ENCODE peak calls at places on chromosome 7, in seven cellular contexts. A is OCI-LY7, Q is foreskin keratinocyte, G is psoas muscle, D is Peyer's patch, U is heart left ventricle, N is tibial nerve. C is an unnamed sample.

GRCh38 chr7:11758627-11759111 is 73.3 kb downstream of the THSD7A start:
- DNase-seq in G (no peak), Q (no peak), N (no peak), D (no peak), U (no peak), A (no peak), C (no peak)

GRCh38 chr7:40455485-40455884 is 320.7 kb downstream of the SUGCT start:
- DNase-seq in N (no peak), Q (no peak), G (no peak), A (no peak), U (no peak), D (no peak), C (no peak)

GRCh38 chr7:1323178-1324027 is 90.7 kb downstream of the UNCX start:
- DNase-seq in Q (no peak), U (no peak), G (peak), D (no peak), A (no peak), N (no peak), C (no peak)

GRCh38 chr7:144812379-144813283 is 23.2 kb downstream of the TPK1 start:
- DNase-seq in U (no peak), Q (no peak), G (no peak), A (peak), N (no peak), D (peak), C (no peak)

GRCh38 chr7:74138334-74138867 is 35.8 kb upstream of the EIF4H start:
- DNase-seq in D (no peak), Q (no peak), G (no peak), N (no peak), U (no peak), A (no peak), C (no peak)

GRCh38 chr7:45024126-45024744 is 24.2 kb downstream of the CCM2 start:
- DNase-seq in Q (peak), N (no peak), G (no peak), D (no peak), A (no peak), U (no peak), C (no peak)

GRCh38 chr7:55231736-55232280 is 133.3 kb upstream of the LANCL2 start:
- DNase-seq in A (no peak), N (no peak), Q (no peak), U (no peak), D (no peak), G (no peak), C (no peak)

GRCh38 chr7:119640326-119640725 is 632.6 kb upstream of the KCND2 start:
- DNase-seq in N (no peak), Q (no peak), U (no peak), A (no peak), D (no peak), G (no peak), C (no peak)

GRCh38 chr7:143381427-143382125 is 431 bp downstream of the ZYX start:
- DNase-seq in A (no peak), D (no peak), N (peak), U (peak), Q (no peak), G (peak), C (peak)

GRCh38 chr7:21253740-21254687 is 173.9 kb upstream of the SP4 start:
- DNase-seq in Q (peak), A (peak), N (no peak), G (no peak), U (peak), D (no peak), C (peak)

GRCh38 chr7:2031496-2031895 is 201.2 kb downstream of the MAD1L1 start:
- DNase-seq in D (no peak), U (no peak), Q (no peak), A (peak), N (no peak), G (peak), C (no peak)

GRCh38 chr7:102306916-102307677 is 20.4 kb downstream of the SH2B2 start:
- DNase-seq in A (peak), N (no peak), G (peak), U (peak), D (peak), Q (no peak), C (no peak)

GRCh38 chr7:136859798-136860197 is 8.7 kb upstream of the CHRM2 start:
- DNase-seq in D (no peak), A (no peak), U (no peak), Q (no peak), N (no peak), G (no peak), C (no peak)

GRCh38 chr7:80659120-80660055 is 20.9 kb downstream of the CD36 start:
- DNase-seq in A (peak), U (no peak), G (no peak), D (no peak), Q (peak), N (no peak), C (peak)

GRCh38 chr7:5591547-5591899 is 167.9 kb upstream of the TNRC18 start:
- DNase-seq in G (no peak), Q (no peak), U (peak), N (no peak), A (no peak), D (no peak), C (no peak)

GRCh38 chr7:106216517-106217088 is 68.2 kb downstream of the NAMPT start:
- DNase-seq in N (no peak), G (peak), D (no peak), Q (peak), U (peak), A (no peak), C (peak)

GRCh38 chr7:143901360-143901709 is 641 bp downstream of the TCAF1 start:
- DNase-seq in D (no peak), A (no peak), Q (no peak), U (peak), N (no peak), G (peak), C (peak)

GRCh38 chr7:30466266-30466665 is 12.3 kb downstream of the NOD1 start:
- DNase-seq in D (no peak), A (no peak), G (no peak), Q (no peak), N (no peak), U (no peak), C (no peak)

GRCh38 chr7:938546-939185 is 15.8 kb downstream of the ADAP1 start:
- DNase-seq in D (no peak), Q (no peak), G (no peak), U (no peak), A (no peak), N (no peak), C (no peak)

GRCh38 chr7:37081436-37081835 is 357.1 kb upstream of the AOAH start:
- DNase-seq in Q (peak), N (no peak), U (peak), D (no peak), A (no peak), G (peak), C (peak)

GRCh38 chr7:40866601-40867000 is 731.8 kb downstream of the SUGCT start:
- DNase-seq in G (no peak), D (no peak), N (no peak), U (no peak), A (no peak), Q (no peak), C (no peak)

GRCh38 chr7:106848851-106849442 is 16.1 kb upstream of the PIK3CG start:
- DNase-seq in G (no peak), D (no peak), N (no peak), U (no peak), Q (peak), A (no peak), C (no peak)

GRCh38 chr7:130996841-130997231 is 262.8 kb upstream of the KLF14 start:
- DNase-seq in N (no peak), G (no peak), A (no peak), Q (peak), D (no peak), U (no peak), C (no peak)

GRCh38 chr7:155913311-155913710 is 101.0 kb upstream of the SHH start:
- DNase-seq in Q (no peak), N (no peak), U (no peak), G (no peak), D (no peak), A (no peak), C (no peak)

GRCh38 chr7:6558837-6559236 is 7.6 kb upstream of the GRID2IP start:
- DNase-seq in G (no peak), U (no peak), D (peak), N (no peak), A (peak), Q (no peak), C (peak)

GRCh38 chr7:107494910-107495309 is 25.1 kb downstream of the GPR22 start:
- DNase-seq in U (no peak), A (no peak), D (no peak), Q (no peak), G (no peak), N (no peak), C (no peak)

GRCh38 chr7:21965318-21965717 is 19.6 kb upstream of the CDCA7L start:
- DNase-seq in N (no peak), U (no peak), D (no peak), Q (no peak), A (no peak), G (no peak), C (no peak)

GRCh38 chr7:17674166-17674955 is 265.9 kb downstream of the SNX13 start:
- DNase-seq in Q (peak), D (no peak), G (no peak), A (no peak), N (no peak), U (no peak), C (peak)

GRCh38 chr7:158324397-158325360 is 262.9 kb downstream of the PTPRN2 start:
- DNase-seq in D (no peak), Q (peak), N (no peak), G (no peak), A (no peak), U (no peak), C (no peak)

GRCh38 chr7:158327571-158328180 is 259.9 kb downstream of the PTPRN2 start:
- DNase-seq in A (no peak), D (no peak), U (no peak), Q (no peak), G (no peak), N (no peak), C (no peak)

GRCh38 chr7:158327012-158327411 is 260.6 kb downstream of the PTPRN2 start:
- DNase-seq in U (no peak), D (no peak), A (no peak), Q (no peak), N (no peak), G (no peak), C (no peak)

GRCh38 chr7:158323741-158324396 is 263.8 kb downstream of the PTPRN2 start:
- DNase-seq in U (no peak), A (no peak), N (no peak), G (no peak), Q (no peak), D (no peak), C (no peak)

GRCh38 chr7:158325530-158326381 is 261.9 kb downstream of the PTPRN2 start:
- DNase-seq in D (no peak), N (no peak), Q (peak), G (no peak), U (no peak), A (no peak), C (peak)
- TF ChIP-seq CTCF in D (peak), N (no peak), Q (peak), G (peak), U (peak), A (no peak), C (no peak)

GRCh38 chr7:148336411-148336810 is 254.2 kb upstream of the C7orf33 start:
- DNase-seq in D (no peak), U (no peak), G (no peak), A (no peak), N (no peak), Q (peak), C (peak)

GRCh38 chr7:148337566-148337965 is 253.0 kb upstream of the C7orf33 start:
- DNase-seq in A (no peak), N (no peak), D (no peak), G (no peak), U (no peak), Q (peak), C (no peak)

GRCh38 chr7:148335790-148336189 is 254.8 kb upstream of the C7orf33 start:
- DNase-seq in G (no peak), U (no peak), Q (no peak), D (no peak), N (no peak), A (no peak), C (no peak)

GRCh38 chr7:148337995-148338747 is 252.4 kb upstream of the C7orf33 start:
- DNase-seq in Q (no peak), D (no peak), A (no peak), U (no peak), N (no peak), G (no peak), C (no peak)

GRCh38 chr7:148337166-148337565 is 253.4 kb upstream of the C7orf33 start:
- DNase-seq in U (no peak), Q (no peak), N (no peak), G (no peak), A (no peak), D (no peak), C (no peak)
- H3K27ac ChIP-seq in U (no peak), Q (peak), N (no peak), G (no peak), A (no peak), D (no peak), C (no peak)

GRCh38 chr7:27922907-27923306 is 182.9 kb downstream of the TAX1BP1 start:
- DNase-seq in A (peak), Q (no peak), G (no peak), N (no peak), U (peak), D (peak), C (no peak)

GRCh38 chr7:27923308-27923980 is 183.5 kb downstream of the TAX1BP1 start:
- DNase-seq in U (peak), G (no peak), D (no peak), A (peak), Q (no peak), N (no peak), C (no peak)

GRCh38 chr7:27920281-27920946 is 180.5 kb downstream of the TAX1BP1 start:
- DNase-seq in Q (no peak), D (no peak), A (peak), U (no peak), G (no peak), N (no peak), C (no peak)

GRCh38 chr7:27918503-27918902 is 178.5 kb downstream of the TAX1BP1 start:
- DNase-seq in D (no peak), A (no peak), Q (no peak), N (no peak), U (no peak), G (no peak), C (no peak)

DNA sequence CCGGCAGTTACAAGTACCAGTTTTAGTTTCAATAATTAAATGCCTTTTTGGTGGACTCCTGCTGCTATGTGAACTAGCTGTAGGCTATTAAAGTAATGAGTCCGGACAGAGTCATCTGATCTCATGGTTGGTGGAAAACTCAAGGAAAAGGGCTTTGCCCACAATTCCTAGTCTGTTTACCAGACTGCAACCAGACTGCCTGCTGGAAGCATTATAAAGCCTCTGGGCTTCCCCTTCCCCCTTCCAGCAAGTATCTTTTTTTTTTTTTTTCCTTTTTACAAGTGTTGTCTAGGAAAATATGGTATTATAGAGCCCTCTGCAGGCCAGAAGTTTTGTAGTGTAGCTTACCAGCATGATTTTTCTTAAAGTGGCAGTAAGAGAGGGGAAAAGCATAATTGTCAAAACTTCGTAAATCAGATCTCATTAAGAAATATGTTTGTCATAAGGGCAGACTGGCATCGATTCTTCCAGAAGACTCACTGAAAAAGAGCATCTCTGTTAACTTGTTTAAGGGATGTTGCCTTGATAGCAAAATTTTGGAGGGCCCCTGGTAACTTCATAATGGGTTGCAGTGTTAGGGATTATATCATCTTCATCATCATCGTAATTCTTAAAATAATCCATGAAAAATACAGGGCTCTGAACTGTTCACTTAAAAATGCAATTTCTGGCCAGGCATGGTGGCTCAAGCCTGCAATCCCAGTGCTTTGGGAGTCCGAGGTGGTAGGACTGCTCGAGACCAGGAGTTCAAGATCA is 181.3 kb downstream of the TAX1BP1 start:
- DNase-seq in D (no peak), U (peak), A (peak), N (no peak), Q (peak), G (no peak), C (peak)
- TF ChIP-seq CTCF in D (peak), U (peak), A (peak), N (peak), Q (peak), G (peak), C (peak)

GRCh38 chr7:79453266-79453557 is 255 bp downstream of the MAGI2 start:
- DNase-seq in Q (no peak), U (no peak), N (no peak), G (no peak), A (no peak), D (no peak), C (no peak)

GRCh38 chr7:79454325-79454960 is 976 bp upstream of the MAGI2 start:
- DNase-seq in Q (no peak), A (no peak), N (peak), G (peak), U (peak), D (no peak), C (peak)

GRCh38 chr7:79455173-79455790 is 1.8 kb upstream of the MAGI2 start:
- DNase-seq in D (no peak), U (no peak), N (no peak), A (no peak), Q (no peak), G (no peak), C (no peak)

GRCh38 chr7:79452495-79453265 is 787 bp downstream of the MAGI2 start:
- DNase-seq in A (no peak), G (peak), N (no peak), D (no peak), Q (no peak), U (peak), C (peak)

GRCh38 chr7:79453558-79454324 is at the start of gene MAGI2:
- DNase-seq in A (no peak), G (peak), N (peak), Q (peak), U (peak), D (peak), C (peak)
- H3K27ac ChIP-seq in A (no peak), G (peak), N (peak), Q (peak), U (peak), D (peak), C (peak)

GRCh38 chr7:83976302-83976701 is 218.3 kb downstream of the SEMA3A start:
- DNase-seq in Q (no peak), N (no peak), A (peak), G (no peak), D (no peak), U (no peak), C (peak)
- TF ChIP-seq CTCF in Q (peak), N (peak), A (peak), G (peak), D (peak), U (peak), C (peak)

C was measured in RWPE1.